ENCODE peak calls at places on chromosome X, in five cellular contexts. One of them, this sample, is unnamed.

GRCh38 chrX:73855546-73855945 is 292.5 kb downstream of the CHIC1 start:
- DNase-seq in NT2/D1: peak; percentile 64
- DNase-seq in HepG2: peak; percentile 22
- DNase-seq in GM12878: peak; percentile 31
- DNase-seq in H1: peak; percentile 68
- DNase-seq in this sample: peak; percentile 68

GRCh38 chrX:146224442-146224841 is 406.8 kb downstream of the SLITRK2 start:
- DNase-seq in NT2/D1: no peak
- DNase-seq in HepG2: no peak
- DNase-seq in GM12878: no peak
- DNase-seq in H1: no peak
- DNase-seq in this sample: peak; percentile 8

GRCh38 chrX:45527834-45528233 is 327.2 kb upstream of the DIPK2B start:
- DNase-seq in NT2/D1: no peak
- DNase-seq in HepG2: no peak
- DNase-seq in GM12878: no peak
- DNase-seq in H1: no peak
- DNase-seq in this sample: no peak

GRCh38 chrX:70664726-70665125 is 220.1 kb downstream of the DLG3 start:
- DNase-seq in NT2/D1: peak; percentile 22
- DNase-seq in HepG2: peak; percentile 19
- DNase-seq in GM12878: no peak
- DNase-seq in H1: no peak
- DNase-seq in this sample: peak; percentile 21

GRCh38 chrX:78527263-78527662 is 131.9 kb downstream of the RTL3 start:
- DNase-seq in NT2/D1: no peak
- DNase-seq in HepG2: no peak
- DNase-seq in GM12878: no peak
- DNase-seq in H1: no peak
- DNase-seq in this sample: no peak

GRCh38 chrX:9682456-9682855 is 83.2 kb downstream of the GPR143 start:
- DNase-seq in NT2/D1: no peak
- DNase-seq in HepG2: no peak
- DNase-seq in GM12878: no peak
- DNase-seq in H1: peak; percentile 43
- DNase-seq in this sample: no peak

GRCh38 chrX:132395645-132396044 is 93.2 kb downstream of the MBNL3 start:
- DNase-seq in NT2/D1: no peak
- DNase-seq in HepG2: no peak
- DNase-seq in GM12878: no peak
- DNase-seq in H1: no peak
- DNase-seq in this sample: no peak

GRCh38 chrX:57251965-57252364 is 34.5 kb upstream of the FAAH2 start:
- DNase-seq in NT2/D1: no peak
- DNase-seq in HepG2: no peak
- DNase-seq in GM12878: no peak
- DNase-seq in H1: no peak
- DNase-seq in this sample: no peak

GRCh38 chrX:75623535-75623934 is 100.7 kb upstream of the ZDHHC15 start:
- DNase-seq in NT2/D1: no peak
- DNase-seq in HepG2: peak; percentile 1
- DNase-seq in GM12878: no peak
- DNase-seq in H1: no peak
- DNase-seq in this sample: no peak

GRCh38 chrX:115357316-115357715 is 67.8 kb downstream of the LUZP4 start:
- DNase-seq in NT2/D1: no peak
- DNase-seq in HepG2: no peak
- DNase-seq in GM12878: no peak
- DNase-seq in H1: no peak
- DNase-seq in this sample: no peak

GRCh38 chrX:39550795-39551361 is 546.9 kb downstream of the BCOR start:
- DNase-seq in NT2/D1: no peak
- DNase-seq in HepG2: no peak
- DNase-seq in GM12878: no peak
- DNase-seq in H1: no peak
- DNase-seq in this sample: no peak

GRCh38 chrX:100654256-100654655 is 10.3 kb downstream of the SRPX2 start:
- DNase-seq in NT2/D1: no peak
- DNase-seq in HepG2: no peak
- DNase-seq in GM12878: no peak
- DNase-seq in H1: no peak
- DNase-seq in this sample: peak; percentile 46

GRCh38 chrX:129525162-129525561 is 1.9 kb upstream of the SMARCA1 start:
- DNase-seq in NT2/D1: no peak
- DNase-seq in HepG2: peak; percentile 89
- DNase-seq in GM12878: no peak
- DNase-seq in H1: no peak
- DNase-seq in this sample: no peak

GRCh38 chrX:102784550-102784949 is 64.0 kb downstream of the GPRASP3 start:
- DNase-seq in NT2/D1: no peak
- DNase-seq in HepG2: no peak
- DNase-seq in GM12878: no peak
- DNase-seq in H1: no peak
- DNase-seq in this sample: no peak

GRCh38 chrX:108332281-108332680 is 105.9 kb downstream of the COL4A6 start:
- DNase-seq in NT2/D1: no peak
- DNase-seq in HepG2: no peak
- DNase-seq in GM12878: peak; percentile 4
- DNase-seq in H1: no peak
- DNase-seq in this sample: no peak

GRCh38 chrX:55907968-55908607 is 190.5 kb downstream of the RRAGB start:
- DNase-seq in NT2/D1: peak; percentile 51
- DNase-seq in HepG2: no peak
- DNase-seq in GM12878: no peak
- DNase-seq in H1: peak; percentile 66
- DNase-seq in this sample: peak; percentile 3

GRCh38 chrX:140712413-140713173 is 3.0 kb downstream of the LINC00632 start:
- DNase-seq in NT2/D1: peak; percentile 52
- DNase-seq in HepG2: no peak
- DNase-seq in GM12878: no peak
- DNase-seq in H1: peak; percentile 44
- DNase-seq in this sample: peak; percentile 46

GRCh38 chrX:6968231-6968630 is 179.3 kb upstream of the STS start:
- DNase-seq in NT2/D1: peak; percentile 13
- DNase-seq in HepG2: no peak
- DNase-seq in GM12878: no peak
- DNase-seq in H1: no peak
- DNase-seq in this sample: no peak

GRCh38 chrX:115616943-115617563 is 56.1 kb downstream of the PLS3 start:
- DNase-seq in NT2/D1: peak; percentile 56
- DNase-seq in HepG2: no peak
- DNase-seq in GM12878: peak; percentile 58
- DNase-seq in H1: no peak
- DNase-seq in this sample: no peak

GRCh38 chrX:140762061-140762460 is 52.5 kb downstream of the LINC00632 start:
- DNase-seq in NT2/D1: no peak
- DNase-seq in HepG2: peak; percentile 5
- DNase-seq in GM12878: no peak
- DNase-seq in H1: peak; percentile 49
- DNase-seq in this sample: peak; percentile 54

GRCh38 chrX:152640039-152640818 is 2.5 kb downstream of the GABRQ start:
- DNase-seq in NT2/D1: no peak
- DNase-seq in HepG2: no peak
- DNase-seq in GM12878: no peak
- DNase-seq in H1: no peak
- DNase-seq in this sample: no peak

GRCh38 chrX:149829751-149830191 is 48.0 kb downstream of the MAGEA9 start:
- DNase-seq in NT2/D1: no peak
- DNase-seq in HepG2: no peak
- DNase-seq in GM12878: peak; percentile 35
- DNase-seq in H1: no peak
- DNase-seq in this sample: no peak

GRCh38 chrX:1435241-1435900 is 17.3 kb downstream of the ASMTL start:
- DNase-seq in NT2/D1: no peak
- DNase-seq in HepG2: no peak
- DNase-seq in GM12878: no peak
- DNase-seq in H1: no peak
- DNase-seq in this sample: no peak

GRCh38 chrX:153459976-153460375 is 10.4 kb downstream of the HAUS7 start:
- DNase-seq in NT2/D1: no peak
- DNase-seq in HepG2: peak; percentile 23
- DNase-seq in GM12878: no peak
- DNase-seq in H1: no peak
- DNase-seq in this sample: no peak

GRCh38 chrX:32185160-32185559 is 1026.2 kb downstream of the DMD start:
- DNase-seq in NT2/D1: no peak
- DNase-seq in HepG2: no peak
- DNase-seq in GM12878: no peak
- DNase-seq in H1: no peak
- DNase-seq in this sample: no peak
- TF ChIP-seq SUZ12 in NT2/D1: no peak
- TF ChIP-seq SUZ12 in HepG2: no peak
- TF ChIP-seq SUZ12 in GM12878: no peak
- TF ChIP-seq SUZ12 in H1: no peak
- TF ChIP-seq SUZ12 in this sample: no peak

GRCh38 chrX:136528645-136529315 is 3.2 kb upstream of the VGLL1 start:
- DNase-seq in NT2/D1: no peak
- DNase-seq in HepG2: no peak
- DNase-seq in GM12878: no peak
- DNase-seq in H1: peak; percentile 40
- DNase-seq in this sample: peak; percentile 42

GRCh38 chrX:136529795-136530194 is 2.2 kb upstream of the VGLL1 start:
- DNase-seq in NT2/D1: no peak
- DNase-seq in HepG2: no peak
- DNase-seq in GM12878: no peak
- DNase-seq in H1: no peak
- DNase-seq in this sample: no peak

GRCh38 chrX:136531951-136532350 is at the start of gene VGLL1:
- DNase-seq in NT2/D1: no peak
- DNase-seq in HepG2: no peak
- DNase-seq in GM12878: no peak
- DNase-seq in H1: no peak
- DNase-seq in this sample: no peak

GRCh38 chrX:136523770-136524169 is 8.2 kb upstream of the VGLL1 start:
- DNase-seq in NT2/D1: no peak
- DNase-seq in HepG2: no peak
- DNase-seq in GM12878: no peak
- DNase-seq in H1: no peak
- DNase-seq in this sample: no peak

DNA sequence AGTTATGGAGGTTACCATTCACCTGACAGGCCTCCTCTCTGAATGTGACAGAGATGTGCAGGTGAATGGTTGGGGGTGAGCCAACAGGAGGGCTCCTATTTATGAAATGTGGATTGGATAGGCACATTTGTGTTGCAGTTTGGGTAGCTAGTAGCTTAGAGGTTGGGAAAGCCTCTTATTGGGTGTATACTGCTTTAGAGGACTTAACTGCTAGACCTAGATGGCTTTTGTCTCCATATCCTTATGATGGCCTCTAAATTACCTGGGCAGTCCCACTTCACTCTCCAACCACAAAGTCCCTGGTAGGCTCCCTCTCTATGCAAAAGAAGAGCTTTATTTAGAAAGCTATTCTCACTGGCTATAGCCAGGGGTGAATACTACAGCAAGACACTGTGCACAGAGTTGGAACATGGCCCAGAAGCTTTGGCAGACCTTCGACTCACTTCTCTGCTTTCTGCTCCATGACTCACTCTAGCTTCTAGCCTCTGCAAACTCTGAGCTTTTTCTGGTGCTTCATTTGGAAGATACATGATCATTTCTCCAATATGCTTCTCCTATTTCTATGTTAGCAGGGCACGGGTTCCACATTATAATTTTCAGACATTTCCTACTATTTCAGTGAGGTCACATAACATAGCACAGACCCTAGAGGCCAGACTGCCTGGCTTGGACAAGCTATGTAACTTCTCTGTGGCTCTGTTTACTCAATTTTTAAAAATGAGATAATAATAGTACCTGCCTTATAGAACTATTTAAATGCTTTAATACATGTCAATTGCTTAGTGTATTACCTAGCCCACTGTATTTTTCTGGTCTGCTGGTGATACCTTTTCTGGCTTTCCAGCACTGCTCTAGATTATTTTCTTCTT is 6.0 kb upstream of the VGLL1 start:
- DNase-seq in NT2/D1: no peak
- DNase-seq in HepG2: no peak
- DNase-seq in GM12878: no peak
- DNase-seq in H1: no peak
- DNase-seq in this sample: no peak
- TF ChIP-seq SUZ12 in NT2/D1: no peak
- TF ChIP-seq SUZ12 in HepG2: no peak
- TF ChIP-seq SUZ12 in GM12878: no peak
- TF ChIP-seq SUZ12 in H1: no peak
- TF ChIP-seq SUZ12 in this sample: no peak

GRCh38 chrX:370963-371745 is 15.6 kb downstream of the PPP2R3B start:
- DNase-seq in NT2/D1: no peak
- DNase-seq in HepG2: no peak
- DNase-seq in GM12878: no peak
- DNase-seq in H1: no peak
- DNase-seq in this sample: no peak
- TF ChIP-seq SUZ12 in NT2/D1: no peak
- TF ChIP-seq SUZ12 in HepG2: no peak
- TF ChIP-seq SUZ12 in GM12878: no peak
- TF ChIP-seq SUZ12 in H1: no peak
- TF ChIP-seq SUZ12 in this sample: no peak

GRCh38 chrX:24392709-24393108 is 32.3 kb downstream of the SUPT20HL1 start:
- DNase-seq in NT2/D1: no peak
- DNase-seq in HepG2: no peak
- DNase-seq in GM12878: no peak
- DNase-seq in H1: no peak
- DNase-seq in this sample: no peak

GRCh38 chrX:24398766-24399165 is 38.3 kb downstream of the SUPT20HL1 start:
- DNase-seq in NT2/D1: no peak
- DNase-seq in HepG2: no peak
- DNase-seq in GM12878: no peak
- DNase-seq in H1: no peak
- DNase-seq in this sample: no peak

GRCh38 chrX:24396236-24396929 is 35.9 kb downstream of the SUPT20HL1 start:
- DNase-seq in NT2/D1: no peak
- DNase-seq in HepG2: no peak
- DNase-seq in GM12878: no peak
- DNase-seq in H1: no peak
- DNase-seq in this sample: no peak

GRCh38 chrX:24396930-24397277 is 36.5 kb downstream of the SUPT20HL1 start:
- DNase-seq in NT2/D1: no peak
- DNase-seq in HepG2: no peak
- DNase-seq in GM12878: no peak
- DNase-seq in H1: no peak
- DNase-seq in this sample: no peak

DNA sequence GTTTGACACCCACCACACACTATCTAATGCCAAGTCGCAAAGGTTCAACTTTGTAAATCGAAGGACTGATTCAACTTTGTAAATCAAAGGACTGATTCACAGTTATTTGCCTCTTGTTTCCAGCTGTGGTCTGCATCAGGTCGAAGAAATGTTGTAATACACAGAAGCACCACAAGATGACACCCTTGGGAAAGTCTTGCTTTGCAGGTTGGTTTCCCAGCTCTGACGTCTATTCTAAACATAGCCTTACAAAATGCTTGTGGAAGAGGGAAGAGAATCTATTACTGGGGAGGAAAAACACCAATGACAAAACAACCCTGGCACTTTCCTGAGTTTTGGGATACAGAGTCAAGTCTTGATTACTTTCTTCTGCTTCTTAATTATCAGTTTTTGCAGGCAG is 35.3 kb downstream of the SUPT20HL1 start:
- DNase-seq in NT2/D1: peak; percentile 56
- DNase-seq in HepG2: peak; percentile 43
- DNase-seq in GM12878: peak; percentile 51
- DNase-seq in H1: no peak
- DNase-seq in this sample: peak; percentile 75
- TF ChIP-seq SUZ12 in NT2/D1: no peak
- TF ChIP-seq SUZ12 in HepG2: no peak
- TF ChIP-seq SUZ12 in GM12878: no peak
- TF ChIP-seq SUZ12 in H1: no peak
- TF ChIP-seq SUZ12 in this sample: no peak